ENCODE peak calls at places on chromosomes 7 and 10, in ten cellular contexts. One of them, this sample, is unnamed.

GRCh38 chr10:112261281-112261822 is 21.8 kb upstream of the TECTB start:
- DNase-seq in SK-N-MC: no peak
- DNase-seq in NCI-H460: no peak
- DNase-seq in iPS DF 19.7: no peak
- DNase-seq in putamen: no peak
- DNase-seq in cerebellar cortex: no peak
- DNase-seq in NCI-H1092: no peak
- DNase-seq in activated CD4-positive, alpha-beta memory T cell treated with anti-CD3 and anti-CD28 coated beads, Interleukin-2, amount 10 ng/mL, durations not matched to agents 7 days and 5 days: no peak
- DNase-seq in mesothelial cell of epicardium: no peak
- DNase-seq in H7: no peak
- DNase-seq in this sample: peak; percentile 73

GRCh38 chr10:19498348-19499290 is 317.6 kb upstream of the PLXDC2 start:
- DNase-seq in SK-N-MC: peak; percentile 35
- DNase-seq in NCI-H460: no peak
- DNase-seq in iPS DF 19.7: no peak
- DNase-seq in putamen: no peak
- DNase-seq in cerebellar cortex: no peak
- DNase-seq in NCI-H1092: no peak
- DNase-seq in activated CD4-positive, alpha-beta memory T cell treated with anti-CD3 and anti-CD28 coated beads, Interleukin-2, amount 10 ng/mL, durations not matched to agents 7 days and 5 days: no peak
- DNase-seq in mesothelial cell of epicardium: no peak
- DNase-seq in H7: no peak
- DNase-seq in this sample: no peak

GRCh38 chr7:121329460-121330052 is 756 bp downstream of the WNT16 start:
- DNase-seq in SK-N-MC: no peak
- DNase-seq in NCI-H460: no peak
- DNase-seq in iPS DF 19.7: no peak
- DNase-seq in putamen: no peak
- DNase-seq in cerebellar cortex: peak; percentile 26
- DNase-seq in NCI-H1092: peak; percentile 26
- DNase-seq in activated CD4-positive, alpha-beta memory T cell treated with anti-CD3 and anti-CD28 coated beads, Interleukin-2, amount 10 ng/mL, durations not matched to agents 7 days and 5 days: peak; percentile 37
- DNase-seq in mesothelial cell of epicardium: no peak
- DNase-seq in H7: peak; percentile 73
- DNase-seq in this sample: peak; percentile 30

GRCh38 chr7:37284805-37285211 is 163.9 kb downstream of the ELMO1 start:
- DNase-seq in SK-N-MC: peak; percentile 12
- DNase-seq in NCI-H460: peak; percentile 44
- DNase-seq in iPS DF 19.7: peak; percentile 23
- DNase-seq in putamen: peak; percentile 81
- DNase-seq in cerebellar cortex: peak; percentile 17
- DNase-seq in NCI-H1092: peak; percentile 50
- DNase-seq in activated CD4-positive, alpha-beta memory T cell treated with anti-CD3 and anti-CD28 coated beads, Interleukin-2, amount 10 ng/mL, durations not matched to agents 7 days and 5 days: peak; percentile 42
- DNase-seq in mesothelial cell of epicardium: no peak
- DNase-seq in H7: peak; percentile 69
- DNase-seq in this sample: no peak

GRCh38 chr7:106348231-106348630 is 63.4 kb upstream of the NAMPT start:
- DNase-seq in SK-N-MC: no peak
- DNase-seq in NCI-H460: no peak
- DNase-seq in iPS DF 19.7: no peak
- DNase-seq in putamen: no peak
- DNase-seq in cerebellar cortex: no peak
- DNase-seq in NCI-H1092: no peak
- DNase-seq in activated CD4-positive, alpha-beta memory T cell treated with anti-CD3 and anti-CD28 coated beads, Interleukin-2, amount 10 ng/mL, durations not matched to agents 7 days and 5 days: no peak
- DNase-seq in mesothelial cell of epicardium: no peak
- DNase-seq in H7: no peak
- DNase-seq in this sample: no peak

GRCh38 chr10:113576853-113577252 is 24.0 kb downstream of the HABP2 start:
- DNase-seq in SK-N-MC: no peak
- DNase-seq in NCI-H460: peak; percentile 38
- DNase-seq in iPS DF 19.7: no peak
- DNase-seq in putamen: no peak
- DNase-seq in cerebellar cortex: no peak
- DNase-seq in NCI-H1092: no peak
- DNase-seq in activated CD4-positive, alpha-beta memory T cell treated with anti-CD3 and anti-CD28 coated beads, Interleukin-2, amount 10 ng/mL, durations not matched to agents 7 days and 5 days: peak; percentile 18
- DNase-seq in mesothelial cell of epicardium: no peak
- DNase-seq in H7: peak; percentile 61
- DNase-seq in this sample: peak; percentile 51

GRCh38 chr10:129031233-129032150 is 435.5 kb upstream of the MGMT start:
- DNase-seq in SK-N-MC: no peak
- DNase-seq in NCI-H460: peak; percentile 25
- DNase-seq in iPS DF 19.7: peak; percentile 33
- DNase-seq in putamen: peak; percentile 20
- DNase-seq in cerebellar cortex: peak; percentile 28
- DNase-seq in NCI-H1092: no peak
- DNase-seq in activated CD4-positive, alpha-beta memory T cell treated with anti-CD3 and anti-CD28 coated beads, Interleukin-2, amount 10 ng/mL, durations not matched to agents 7 days and 5 days: peak; percentile 55
- DNase-seq in mesothelial cell of epicardium: peak; percentile 59
- DNase-seq in H7: peak; percentile 93
- DNase-seq in this sample: peak; percentile 91

GRCh38 chr10:121592155-121592890 is 5.9 kb downstream of the FGFR2 start:
- DNase-seq in SK-N-MC: no peak
- DNase-seq in NCI-H460: no peak
- DNase-seq in iPS DF 19.7: no peak
- DNase-seq in putamen: no peak
- DNase-seq in cerebellar cortex: no peak
- DNase-seq in NCI-H1092: no peak
- DNase-seq in activated CD4-positive, alpha-beta memory T cell treated with anti-CD3 and anti-CD28 coated beads, Interleukin-2, amount 10 ng/mL, durations not matched to agents 7 days and 5 days: no peak
- DNase-seq in mesothelial cell of epicardium: no peak
- DNase-seq in H7: peak; percentile 57
- DNase-seq in this sample: no peak

GRCh38 chr10:6581750-6582697 is 1.9 kb upstream of the PRKCQ start:
- DNase-seq in SK-N-MC: no peak
- DNase-seq in NCI-H460: no peak
- DNase-seq in iPS DF 19.7: no peak
- DNase-seq in putamen: peak; percentile 21
- DNase-seq in cerebellar cortex: no peak
- DNase-seq in NCI-H1092: no peak
- DNase-seq in activated CD4-positive, alpha-beta memory T cell treated with anti-CD3 and anti-CD28 coated beads, Interleukin-2, amount 10 ng/mL, durations not matched to agents 7 days and 5 days: no peak
- DNase-seq in mesothelial cell of epicardium: no peak
- DNase-seq in H7: peak; percentile 21
- DNase-seq in this sample: no peak

GRCh38 chr7:131212114-131212513 is 115.6 kb upstream of the MKLN1 start:
- DNase-seq in SK-N-MC: no peak
- DNase-seq in NCI-H460: no peak
- DNase-seq in iPS DF 19.7: peak; percentile 38
- DNase-seq in putamen: no peak
- DNase-seq in cerebellar cortex: no peak
- DNase-seq in NCI-H1092: no peak
- DNase-seq in activated CD4-positive, alpha-beta memory T cell treated with anti-CD3 and anti-CD28 coated beads, Interleukin-2, amount 10 ng/mL, durations not matched to agents 7 days and 5 days: no peak
- DNase-seq in mesothelial cell of epicardium: no peak
- DNase-seq in H7: peak; percentile 77
- DNase-seq in this sample: peak; percentile 19

GRCh38 chr10:1603181-1603580 is 134.1 kb downstream of the ADARB2 start:
- DNase-seq in SK-N-MC: no peak
- DNase-seq in NCI-H460: no peak
- DNase-seq in iPS DF 19.7: no peak
- DNase-seq in putamen: no peak
- DNase-seq in cerebellar cortex: no peak
- DNase-seq in NCI-H1092: no peak
- DNase-seq in activated CD4-positive, alpha-beta memory T cell treated with anti-CD3 and anti-CD28 coated beads, Interleukin-2, amount 10 ng/mL, durations not matched to agents 7 days and 5 days: no peak
- DNase-seq in mesothelial cell of epicardium: no peak
- DNase-seq in H7: no peak
- DNase-seq in this sample: no peak

GRCh38 chr10:71812016-71812912 is 38.8 kb downstream of the PSAP start:
- DNase-seq in SK-N-MC: no peak
- DNase-seq in NCI-H460: peak; percentile 42
- DNase-seq in iPS DF 19.7: no peak
- DNase-seq in putamen: peak; percentile 73
- DNase-seq in cerebellar cortex: no peak
- DNase-seq in NCI-H1092: peak; percentile 59
- DNase-seq in activated CD4-positive, alpha-beta memory T cell treated with anti-CD3 and anti-CD28 coated beads, Interleukin-2, amount 10 ng/mL, durations not matched to agents 7 days and 5 days: peak; percentile 81
- DNase-seq in mesothelial cell of epicardium: peak; percentile 59
- DNase-seq in H7: peak; percentile 95
- DNase-seq in this sample: peak; percentile 88

GRCh38 chr7:26202019-26202985 is 757 bp downstream of the CBX3 start:
- DNase-seq in SK-N-MC: no peak
- DNase-seq in NCI-H460: no peak
- DNase-seq in iPS DF 19.7: no peak
- DNase-seq in putamen: peak; percentile 52
- DNase-seq in cerebellar cortex: peak; percentile 68
- DNase-seq in NCI-H1092: peak; percentile 58
- DNase-seq in activated CD4-positive, alpha-beta memory T cell treated with anti-CD3 and anti-CD28 coated beads, Interleukin-2, amount 10 ng/mL, durations not matched to agents 7 days and 5 days: peak; percentile 56
- DNase-seq in mesothelial cell of epicardium: peak; percentile 41
- DNase-seq in H7: peak; percentile 68
- DNase-seq in this sample: peak; percentile 63